ENCODE peak calls at places on chromosomes 4 and X, in six cellular contexts. S is esophagus muscularis mucosa, C is breast epithelium, B is upper lobe of left lung, W is HCT116, A is transverse colon. E is an unnamed sample. For H3K4me1, the result is how much of the 10 kb centered on the place peaks cover.

GRCh38 chrX:317424-318067 is 1.1 kb downstream of the GTPBP6 start:
- DNase-seq in W (no peak), S (no peak), B (peak), C (no peak), A (no peak), E (no peak)

GRCh38 chr4:94978904-94979303 is 221.1 kb downstream of the BMPR1B start:
- DNase-seq in W (no peak), A (no peak), S (no peak), C (no peak), B (no peak), E (no peak)

GRCh38 chr4:53015681-53016080 is 153.6 kb downstream of the RASL11B start:
- DNase-seq in B (no peak), S (no peak), C (no peak), A (peak), W (peak), E (no peak)

GRCh38 chr4:69718376-69719293 is 41.8 kb downstream of the SULT1B1 start:
- DNase-seq in C (no peak), W (no peak), S (no peak), B (no peak), A (no peak), E (no peak)

GRCh38 chr4:164955107-164955805 is 22.2 kb downstream of the TRIM61 start:
- DNase-seq in W (no peak), B (no peak), C (no peak), S (no peak), A (no peak), E (no peak)

GRCh38 chrX:103442536-103442901 is 66.2 kb downstream of the BEX3 start:
- DNase-seq in S (no peak), A (no peak), W (no peak), C (no peak), B (no peak), E (no peak)

GRCh38 chr4:81826336-81826735 is 354.6 kb upstream of the RASGEF1B start:
- DNase-seq in S (no peak), A (no peak), B (no peak), C (no peak), W (no peak), E (no peak)

GRCh38 chr4:183153190-183153916 is 54.3 kb downstream of the WWC2 start:
- DNase-seq in S (no peak), A (no peak), C (no peak), B (no peak), W (no peak), E (no peak)

GRCh38 chrX:151825927-151826471 is 86.7 kb upstream of the MAGEA4 start:
- DNase-seq in A (no peak), S (peak), C (no peak), B (no peak), W (no peak), E (no peak)

GRCh38 chr4:7742807-7743158 is 196.9 kb downstream of the AFAP1 start:
- DNase-seq in A (no peak), C (no peak), B (no peak), S (no peak), W (no peak), E (no peak)

GRCh38 chr4:171928336-171928735 is 115.1 kb downstream of the GALNTL6 start:
- DNase-seq in A (no peak), B (no peak), S (no peak), C (no peak), W (no peak), E (no peak)

GRCh38 chrX:18885317-18886004 is 98.5 kb downstream of the PHKA2 start:
- DNase-seq in S (no peak), W (no peak), A (no peak), C (no peak), B (no peak), E (no peak)

GRCh38 chrX:11759461-11760311 is 1.6 kb downstream of the MSL3 start:
- DNase-seq in C (peak), W (peak), B (no peak), A (peak), S (peak), E (peak)

GRCh38 chr4:72690782-72691181 is 121.8 kb upstream of the ADAMTS3 start:
- DNase-seq in C (no peak), W (no peak), A (no peak), B (no peak), S (no peak), E (no peak)

GRCh38 chrX:121581885-121582284 is 534.5 kb downstream of the GLUD2 start:
- DNase-seq in A (no peak), W (no peak), C (no peak), B (no peak), S (no peak), E (no peak)

GRCh38 chr4:46390353-46391058 is 578 bp upstream of the GABRA2 start:
- DNase-seq in B (peak), S (no peak), C (no peak), W (no peak), A (no peak), E (no peak)

GRCh38 chr4:185134176-185134869 is 8.7 kb upstream of the SLC25A4 start:
- DNase-seq in B (no peak), S (no peak), W (peak), C (no peak), A (no peak), E (no peak)

GRCh38 chr4:66863481-66863880 is 681.8 kb downstream of the CENPC start:
- DNase-seq in W (no peak), S (no peak), B (no peak), C (no peak), A (no peak), E (no peak)

DNA sequence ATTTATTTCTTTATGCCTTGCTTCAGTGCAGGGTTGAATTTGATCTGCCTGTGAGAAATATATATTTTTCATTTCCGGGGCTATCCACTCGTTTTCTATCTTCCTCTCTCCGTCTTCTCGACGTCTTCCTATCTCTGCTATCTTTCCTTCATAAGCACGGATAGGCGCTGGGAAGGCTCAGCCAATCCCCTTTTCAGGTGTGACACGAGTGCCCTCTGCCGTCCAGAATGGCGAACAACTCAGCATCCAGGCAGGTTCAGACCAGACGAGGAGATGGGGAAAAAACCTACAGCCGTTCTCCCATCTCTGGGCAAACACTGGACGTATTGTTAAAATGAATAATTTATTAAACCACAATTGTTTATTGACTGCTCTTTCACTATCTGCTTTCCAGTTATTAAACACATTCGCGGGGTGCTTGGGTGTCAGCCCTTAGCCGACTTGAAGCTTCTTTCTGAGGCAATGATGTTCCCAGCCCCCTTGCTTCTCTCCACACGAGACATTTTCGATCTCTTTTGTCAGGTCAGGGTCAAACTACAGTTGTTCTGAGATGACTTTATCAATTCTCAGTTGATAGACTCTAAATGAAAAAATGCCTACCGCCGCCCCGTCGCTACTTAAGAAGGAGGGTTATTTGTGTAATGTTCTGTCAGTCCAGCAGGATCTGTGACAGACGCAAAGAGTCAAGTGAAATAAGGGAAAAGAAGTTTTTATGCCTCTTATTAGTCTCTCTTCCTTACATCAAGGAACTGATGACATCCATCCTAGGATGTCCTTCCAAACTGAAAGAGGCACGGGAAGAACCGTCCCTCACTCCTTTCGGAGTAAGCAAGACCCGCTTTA is 96.3 kb upstream of the NOCT start:
- DNase-seq in W (peak), B (no peak), A (peak), C (peak), S (peak), E (peak)
- TF ChIP-seq POLR2A in W (no peak), B (no peak), A (no peak), C (no peak), S (no peak), E (no peak)

DNA sequence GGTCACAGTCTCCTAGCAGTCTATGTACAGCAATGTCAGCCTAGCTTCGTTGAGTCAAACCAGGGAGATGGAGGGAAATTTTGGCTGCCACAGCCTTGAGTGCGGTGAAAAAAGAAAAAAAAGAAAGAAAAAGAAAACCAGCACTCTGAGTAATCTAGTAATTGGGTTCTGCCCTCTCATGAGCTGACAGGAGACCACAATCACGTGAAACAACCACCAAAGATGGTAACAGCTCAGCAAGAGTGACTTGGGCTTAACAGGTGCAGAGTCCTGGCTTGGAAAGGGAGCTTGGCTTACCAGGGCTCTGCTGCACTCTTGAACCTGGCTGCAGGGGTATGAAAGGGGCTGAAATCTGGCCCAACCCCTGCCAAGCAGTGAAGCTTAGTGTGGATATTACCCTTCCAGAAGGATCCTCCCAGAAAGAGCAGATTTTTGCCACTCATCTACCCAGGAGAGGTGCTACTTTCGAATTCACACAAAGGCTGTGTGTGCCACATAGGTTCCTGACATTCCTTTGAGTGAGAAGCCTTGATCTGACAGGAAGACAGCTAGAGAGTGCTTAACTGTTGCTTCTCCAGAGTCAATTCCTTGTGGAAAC is 350.3 kb downstream of the PTTG2 start:
- DNase-seq in S (no peak), B (no peak), C (no peak), A (peak), W (no peak), E (no peak)
- TF ChIP-seq POLR2AphosphoS5 in S (no peak), B (no peak), C (no peak), A (no peak), W (no peak), E (no peak)

DNA sequence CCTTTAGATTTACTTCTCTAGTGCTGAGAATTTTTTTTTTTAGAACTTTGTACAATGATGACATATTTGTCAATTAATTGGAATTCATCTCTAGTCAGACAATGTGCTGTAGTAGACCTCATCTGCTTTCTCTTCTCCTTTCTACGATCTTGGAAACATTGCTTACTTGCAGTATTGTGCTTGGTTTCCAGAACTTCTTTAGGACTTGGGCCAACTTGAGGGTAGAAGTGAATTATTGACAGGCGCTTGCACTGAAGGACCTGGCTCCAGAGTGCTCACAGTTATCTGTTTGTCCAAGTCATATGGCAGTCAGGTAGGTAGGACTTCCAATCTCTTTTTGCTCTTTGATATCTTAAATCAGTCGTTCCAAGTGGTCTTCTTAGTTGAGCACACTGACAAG is 39.6 kb downstream of the FNIP2 start:
- DNase-seq in W (no peak), B (no peak), S (no peak), A (no peak), C (no peak), E (no peak)
- H3K4me1 ChIP-seq in W (under half), B (half or more), S (half or more), A (half or more), C (under half), E (under half)

GRCh38 chr4:96347582-96347981 is 507.7 kb downstream of the PDHA2 start:
- DNase-seq in C (no peak), S (no peak), B (no peak), W (no peak), A (no peak), E (no peak)
- TF ChIP-seq POLR2A in C (no peak), S (no peak), B (no peak), W (no peak), A (no peak), E (no peak)

E was measured in stomach.